ENCODE peak calls at places on chromosomes 13 and 19, in five cellular contexts. H, K, R, G and I are unnamed samples.

GRCh38 chr13:74570834-74571233 is 436.6 kb upstream of the KLF12 start:
- DNase-seq in H (no peak), K (no peak), R (no peak), G (no peak), I (no peak)

GRCh38 chr19:46366620-46367277 is 19.9 kb downstream of the PPP5C start:
- DNase-seq in H (no peak), K (no peak), R (no peak), G (no peak), I (no peak)

GRCh38 chr19:55352040-55352439 is 2.5 kb downstream of the COX6B2 start:
- DNase-seq in H (no peak), K (no peak), R (no peak), G (no peak), I (no peak)

GRCh38 chr19:41913476-41914190 is 14.6 kb downstream of the ERFL start:
- DNase-seq in H (no peak), K (no peak), R (no peak), G (no peak), I (no peak)

GRCh38 chr19:6164906-6165531 is 29.6 kb downstream of the ACSBG2 start:
- DNase-seq in H (no peak), K (no peak), R (no peak), G (no peak), I (no peak)

GRCh38 chr19:52398091-52398461 is 427 bp downstream of the ZNF528 start:
- DNase-seq in H (peak), K (no peak), R (no peak), G (peak), I (no peak)

GRCh38 chr19:54312436-54313362 is at the start of gene LILRA5:
- DNase-seq in H (peak), K (no peak), R (no peak), G (no peak), I (no peak)

GRCh38 chr13:113875829-113876228 is 12.0 kb upstream of the GAS6 start:
- DNase-seq in H (no peak), K (no peak), R (no peak), G (no peak), I (no peak)

GRCh38 chr19:41437944-41438574 is 1.7 kb downstream of the DMAC2 start:
- DNase-seq in H (no peak), K (no peak), R (no peak), G (no peak), I (no peak)

GRCh38 chr19:10593820-10594637 is 6.9 kb upstream of the AP1M2 start:
- DNase-seq in H (peak), K (no peak), R (no peak), G (no peak), I (no peak)

GRCh38 chr19:17794731-17795494 is at the start of gene B3GNT3:
- DNase-seq in H (peak), K (peak), R (no peak), G (peak), I (peak)

GRCh38 chr19:36097036-36097435 is 13.9 kb upstream of the OVOL3 start:
- DNase-seq in H (no peak), K (no peak), R (no peak), G (no peak), I (no peak)